ENCODE peak calls at places on chromosomes 6 and 20, in ten cellular contexts. O is IMR-90; S is heart left ventricle; C is mucosa of descending colon; U is HFF-Myc; R is GM13976; T is breast epithelium; Z is A673; Y is CD8-positive, alpha-beta T cell; P is omental fat pad. W is an unnamed sample.

GRCh38 chr6:149449831-149450678 is 34.8 kb downstream of the ZC3H12D start:
- DNase-seq in U (no peak), R (no peak), Z (no peak), C (peak), T (no peak), S (no peak), O (no peak), P (no peak), Y (no peak), W (no peak)

GRCh38 chr20:50821257-50821921 is 26.5 kb downstream of the BCAS4 start:
- DNase-seq in R (no peak), O (no peak), S (no peak), U (no peak), P (no peak), Y (no peak), C (no peak), Z (no peak), T (no peak), W (no peak)

GRCh38 chr6:130694617-130695016 is 132.6 kb upstream of the SMLR1 start:
- DNase-seq in S (no peak), P (no peak), Y (no peak), R (no peak), T (no peak), Z (peak), O (peak), C (no peak), U (no peak), W (no peak)

GRCh38 chr20:38313676-38314075 is 9.7 kb downstream of the BPI start:
- DNase-seq in O (no peak), S (no peak), R (no peak), Z (no peak), C (no peak), P (no peak), T (no peak), Y (no peak), U (no peak), W (no peak)

GRCh38 chr6:27297857-27298730 is 14.0 kb downstream of the POM121L2 start:
- DNase-seq in C (no peak), S (no peak), Y (no peak), O (peak), U (peak), R (no peak), Z (peak), T (no peak), P (no peak), W (peak)

GRCh38 chr6:106614592-106615301 is 14.6 kb downstream of the RTN4IP1 start:
- DNase-seq in C (no peak), T (no peak), S (no peak), Z (no peak), R (no peak), O (no peak), P (no peak), U (no peak), Y (no peak), W (no peak)

GRCh38 chr6:138533667-138534066 is 34.4 kb upstream of the NHSL1 start:
- DNase-seq in S (no peak), Y (no peak), U (no peak), C (no peak), R (no peak), Z (no peak), T (no peak), P (no peak), O (no peak), W (no peak)

GRCh38 chr6:23705691-23706090 is 420.3 kb upstream of the NRSN1 start:
- DNase-seq in P (no peak), S (no peak), Y (no peak), R (no peak), C (no peak), O (no peak), T (no peak), U (no peak), Z (no peak), W (no peak)

GRCh38 chr6:145733770-145734169 is 1.6 kb downstream of the EPM2A start:
- DNase-seq in Y (no peak), C (no peak), Z (peak), R (no peak), T (no peak), O (peak), S (no peak), P (no peak), U (no peak), W (no peak)

GRCh38 chr6:5308066-5308465 is 46.8 kb downstream of the FARS2 start:
- DNase-seq in S (no peak), P (no peak), C (no peak), Z (no peak), R (no peak), O (peak), Y (no peak), U (no peak), T (no peak), W (no peak)

GRCh38 chr6:105015482-105015881 is 58.6 kb downstream of the LIN28B start:
- DNase-seq in P (no peak), O (peak), U (no peak), R (no peak), Y (no peak), Z (peak), C (no peak), T (no peak), S (no peak), W (no peak)

GRCh38 chr20:23668477-23668951 is 20.3 kb downstream of the CST4 start:
- DNase-seq in P (peak), T (no peak), O (peak), C (peak), U (peak), R (peak), S (peak), Y (no peak), Z (peak), W (peak)

GRCh38 chr6:42727084-42727601 is 4.7 kb upstream of the PRPH2 start:
- DNase-seq in Z (no peak), S (peak), P (no peak), Y (no peak), C (peak), T (no peak), U (no peak), O (peak), R (no peak), W (no peak)

GRCh38 chr6:120056085-120056484 is 706.5 kb upstream of the MAN1A1 start:
- DNase-seq in R (peak), P (no peak), U (no peak), Y (no peak), C (no peak), Z (peak), T (no peak), O (no peak), S (no peak), W (no peak)

GRCh38 chr20:57627972-57628650 is 7.9 kb upstream of the ZBP1 start:
- DNase-seq in U (peak), C (no peak), P (no peak), R (peak), Z (peak), O (peak), T (no peak), S (peak), Y (peak), W (no peak)

GRCh38 chr6:64714073-64714472 is 993.0 kb downstream of the EYS start:
- DNase-seq in R (no peak), P (no peak), S (no peak), Y (no peak), U (no peak), O (no peak), T (no peak), Z (no peak), C (no peak), W (no peak)

GRCh38 chr6:39930540-39930939 is 3.7 kb downstream of the MOCS1 start:
- DNase-seq in Y (no peak), P (no peak), T (no peak), C (no peak), R (no peak), S (no peak), U (no peak), Z (no peak), O (no peak), W (no peak)

GRCh38 chr6:1024587-1024986 is 287.3 kb upstream of the FOXQ1 start:
- DNase-seq in R (no peak), S (no peak), C (no peak), Y (no peak), T (no peak), U (peak), Z (peak), O (peak), P (no peak), W (no peak)

GRCh38 chr6:108156938-108157233 is 8.9 kb upstream of the NR2E1 start:
- DNase-seq in R (no peak), C (no peak), P (no peak), T (no peak), Y (no peak), Z (no peak), U (no peak), O (no peak), S (no peak), W (no peak)

GRCh38 chr6:30782425-30783014 is 38.2 kb upstream of the IER3 start:
- DNase-seq in T (no peak), U (no peak), Z (no peak), O (peak), S (no peak), R (no peak), P (no peak), C (no peak), Y (no peak), W (no peak)

GRCh38 chr20:36228809-36229208 is 7.5 kb upstream of the AAR2 start:
- DNase-seq in C (no peak), R (no peak), Z (no peak), T (no peak), O (no peak), U (no peak), S (no peak), P (no peak), Y (no peak), W (no peak)

GRCh38 chr20:59725476-59726119 is 121.3 kb downstream of the PHACTR3 start:
- DNase-seq in Y (no peak), C (no peak), R (no peak), S (no peak), P (no peak), Z (no peak), U (no peak), O (no peak), T (no peak), W (no peak)

GRCh38 chr6:85041376-85041775 is 277.0 kb upstream of the TBX18 start:
- DNase-seq in Y (no peak), U (no peak), O (no peak), Z (no peak), T (no peak), C (no peak), R (no peak), S (no peak), P (no peak), W (no peak)

GRCh38 chr20:51926670-51927305 is 124.5 kb upstream of the SALL4 start:
- DNase-seq in Y (no peak), O (no peak), R (no peak), P (no peak), C (no peak), U (no peak), Z (peak), S (no peak), T (no peak), W (no peak)

GRCh38 chr6:139028242-139028657 is 295 bp upstream of the ABRACL start:
- DNase-seq in R (peak), O (no peak), T (no peak), Y (no peak), S (no peak), P (no peak), C (no peak), U (no peak), Z (no peak), W (no peak)

GRCh38 chr6:11852061-11852619 is 73.5 kb upstream of the ADTRP start:
- DNase-seq in U (no peak), Y (no peak), P (no peak), T (no peak), C (no peak), Z (no peak), R (no peak), O (no peak), S (no peak), W (no peak)

GRCh38 chr20:37356387-37356786 is 10.4 kb downstream of the SRC start:
- DNase-seq in O (no peak), U (no peak), R (no peak), Y (no peak), Z (no peak), S (peak), P (no peak), T (peak), C (no peak), W (no peak)

GRCh38 chr6:90284236-90284744 is 12.4 kb downstream of the BACH2 start:
- DNase-seq in O (peak), C (no peak), T (no peak), S (no peak), U (peak), P (no peak), R (no peak), Z (peak), Y (peak), W (no peak)

GRCh38 chr6:114304304-114304887 is 38.4 kb downstream of the HS3ST5 start:
- DNase-seq in P (no peak), Z (peak), U (no peak), R (no peak), T (no peak), Y (no peak), O (peak), S (no peak), C (no peak), W (no peak)

DNA sequence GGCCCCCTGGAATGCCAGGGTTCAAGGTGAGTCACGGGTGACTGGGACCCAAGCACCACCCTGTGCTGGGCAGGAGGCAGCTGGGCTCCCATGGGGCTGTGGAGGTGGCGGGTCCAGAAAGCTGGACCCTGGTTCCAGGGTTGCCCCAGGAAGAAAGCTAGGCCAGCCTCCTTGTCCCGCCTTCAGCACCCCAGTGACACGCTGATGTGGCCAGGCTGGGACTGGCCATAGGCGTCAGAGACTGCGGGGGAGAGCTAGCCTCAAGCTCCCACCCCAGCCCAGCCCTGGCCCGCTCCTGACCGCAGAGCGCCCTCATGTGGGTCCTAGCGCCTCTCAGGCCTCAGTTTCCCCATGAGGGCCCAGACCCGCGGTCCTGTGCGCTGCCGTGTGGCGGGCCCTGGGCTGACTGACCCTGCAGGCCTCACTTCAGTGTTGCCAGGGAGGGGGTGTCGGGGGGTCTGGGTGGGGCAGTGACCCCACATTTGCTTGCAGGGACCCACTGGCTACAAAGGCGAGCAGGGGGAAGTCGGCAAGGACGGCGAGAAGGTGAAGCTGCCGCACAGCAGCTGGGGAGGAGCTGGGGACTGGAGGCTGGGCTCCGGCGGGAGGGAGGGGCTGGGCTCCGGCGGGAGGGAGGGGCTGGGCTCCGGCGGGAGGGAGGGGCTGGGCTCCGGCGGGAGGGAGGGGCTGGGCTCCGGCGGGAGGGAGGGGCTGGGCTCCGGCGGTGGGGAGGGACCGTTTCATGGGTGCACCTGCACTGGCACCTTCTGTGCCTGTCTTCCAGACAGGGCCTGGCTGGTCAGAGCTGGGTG is 7.8 kb downstream of the COL9A3 start:
- DNase-seq in S (peak), R (peak), O (no peak), T (no peak), U (no peak), Y (peak), C (peak), Z (peak), P (no peak), W (peak)
- TF ChIP-seq CTCF in S (no peak), R (no peak), O (no peak), T (no peak), U (no peak), Y (no peak), C (no peak), Z (no peak), P (no peak), W (no peak)

GRCh38 chr6:75932067-75932466 is 140.4 kb downstream of the IMPG1 start:
- DNase-seq in Z (peak), P (no peak), S (peak), O (peak), R (peak), T (no peak), U (no peak), Y (no peak), C (no peak), W (peak)
- TF ChIP-seq CTCF in Z (peak), P (no peak), S (peak), O (peak), R (peak), T (no peak), U (peak), Y (no peak), C (no peak), W (peak)

DNA sequence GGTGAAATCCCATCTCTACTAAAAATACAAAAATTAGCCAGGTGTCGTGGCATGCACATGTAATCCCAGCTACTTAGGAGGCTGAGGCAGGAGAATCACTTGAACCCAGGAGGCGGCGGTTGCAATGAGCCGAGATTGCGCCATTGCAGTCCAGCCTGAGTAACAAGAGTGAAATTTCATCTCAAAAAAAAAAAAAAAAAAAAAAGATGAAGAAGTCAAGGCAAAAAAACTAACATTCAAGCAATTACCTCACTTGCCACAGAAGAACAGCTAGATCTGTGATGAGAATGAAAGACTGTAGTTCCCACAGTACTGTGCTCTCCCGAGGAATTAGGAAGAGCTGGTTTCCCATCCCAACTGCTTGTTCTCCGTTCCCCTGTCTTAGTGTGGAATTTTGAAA is 144.7 kb upstream of the ECI2 start:
- DNase-seq in R (no peak), S (no peak), Y (no peak), O (no peak), Z (no peak), C (no peak), T (no peak), P (no peak), U (no peak), W (no peak)
- TF ChIP-seq CTCF in R (no peak), S (no peak), Y (no peak), O (no peak), Z (no peak), C (no peak), T (no peak), P (no peak), U (no peak), W (no peak)

GRCh38 chr20:44643596-44644383 is 7.7 kb downstream of the ADA start:
- DNase-seq in O (peak), T (no peak), R (no peak), Z (peak), P (no peak), Y (peak), U (peak), C (peak), S (peak), W (no peak)

GRCh38 chr20:44644384-44645131 is 6.9 kb downstream of the ADA start:
- DNase-seq in Y (peak), C (no peak), O (no peak), Z (no peak), S (no peak), U (no peak), R (no peak), P (no peak), T (no peak), W (no peak)

GRCh38 chr20:44648068-44648467 is 3.4 kb downstream of the ADA start:
- DNase-seq in O (no peak), R (no peak), S (no peak), U (no peak), P (no peak), Y (no peak), T (no peak), Z (no peak), C (no peak), W (no peak)

GRCh38 chr20:44646641-44647274 is 4.7 kb downstream of the ADA start:
- DNase-seq in C (no peak), O (peak), S (no peak), U (peak), T (no peak), P (no peak), R (peak), Z (no peak), Y (no peak), W (no peak)

DNA sequence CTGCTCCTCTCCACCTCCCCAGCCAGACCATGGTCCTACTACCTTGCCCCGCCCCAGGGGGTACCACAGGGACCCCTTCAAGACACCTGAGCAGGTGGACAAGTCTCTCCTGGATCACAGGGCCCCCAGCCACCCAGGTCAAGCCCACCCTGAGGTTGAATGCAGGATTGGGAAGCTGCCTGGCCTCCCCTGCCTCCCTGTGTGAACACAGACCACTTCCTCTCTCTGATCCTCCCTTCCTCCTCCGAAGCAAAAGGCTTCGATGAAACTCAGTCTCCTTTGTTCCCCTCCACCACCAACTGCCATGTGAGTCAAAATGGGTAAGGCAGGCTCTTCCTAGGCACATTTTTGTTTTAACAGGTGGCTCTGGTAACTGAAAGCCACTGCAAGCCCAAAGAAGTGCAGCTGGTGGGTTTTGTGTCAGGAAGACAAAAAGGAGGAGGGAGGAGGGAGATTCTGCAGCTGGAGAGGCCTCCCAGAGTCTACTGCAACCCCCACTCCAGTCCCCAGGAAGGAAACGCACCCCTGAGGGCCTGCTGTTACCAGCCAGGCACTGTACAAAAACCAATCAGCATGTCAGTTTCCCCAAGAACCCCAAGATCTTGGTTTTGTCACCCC is 5.4 kb downstream of the ADA start:
- DNase-seq in Z (peak), R (no peak), P (no peak), Y (no peak), U (no peak), O (peak), T (no peak), C (no peak), S (no peak), W (no peak)
- TF ChIP-seq CTCF in Z (no peak), R (no peak), P (no peak), Y (no peak), U (no peak), O (no peak), T (no peak), C (no peak), S (no peak), W (no peak)